ENCODE peak calls at places on chromosomes 4 and X, in five cellular contexts. One of them, this sample, is unnamed.
A peak's percentile ranks its signal among the peaks of the same experiment; 100 is the strongest.

GRCh38 chr4:3291969-3292570 is 751 bp upstream of the RGS12 start:
- DNase-seq in right cardiac atrium: peak; percentile 88
- DNase-seq in H9: peak; percentile 53
- DNase-seq in adipocyte: peak; percentile 81
- DNase-seq in CD4-positive, alpha-beta T cell: no peak
- DNase-seq in this sample: peak; percentile 69

GRCh38 chr4:8886625-8887406 is 15.2 kb upstream of the HMX1 start:
- DNase-seq in H9: no peak
- DNase-seq in right cardiac atrium: no peak
- DNase-seq in adipocyte: no peak
- DNase-seq in CD4-positive, alpha-beta T cell: no peak
- DNase-seq in this sample: no peak

GRCh38 chrX:21946925-21947641 is 6.6 kb downstream of the SMS start:
- DNase-seq in H9: peak; percentile 40
- DNase-seq in CD4-positive, alpha-beta T cell: no peak
- DNase-seq in right cardiac atrium: no peak
- DNase-seq in adipocyte: peak; percentile 56
- DNase-seq in this sample: peak; percentile 30

GRCh38 chrX:14697453-14697852 is 168.1 kb downstream of the GLRA2 start:
- DNase-seq in H9: peak; percentile 47
- DNase-seq in CD4-positive, alpha-beta T cell: no peak
- DNase-seq in adipocyte: peak; percentile 8
- DNase-seq in right cardiac atrium: no peak
- DNase-seq in this sample: peak; percentile 20

GRCh38 chr4:143406523-143406922 is 69.8 kb downstream of the GAB1 start:
- DNase-seq in right cardiac atrium: peak; percentile 71
- DNase-seq in H9: no peak
- DNase-seq in CD4-positive, alpha-beta T cell: no peak
- DNase-seq in adipocyte: no peak
- DNase-seq in this sample: peak; percentile 28

GRCh38 chr4:17778431-17778830 is 3.0 kb downstream of the FAM184B start:
- DNase-seq in adipocyte: no peak
- DNase-seq in H9: no peak
- DNase-seq in right cardiac atrium: no peak
- DNase-seq in CD4-positive, alpha-beta T cell: no peak
- DNase-seq in this sample: no peak

GRCh38 chr4:15479913-15480185 is 10.2 kb downstream of the CC2D2A start:
- DNase-seq in right cardiac atrium: no peak
- DNase-seq in adipocyte: peak; percentile 86
- DNase-seq in H9: no peak
- DNase-seq in CD4-positive, alpha-beta T cell: no peak
- DNase-seq in this sample: no peak

GRCh38 chrX:5236096-5236495 is 992.6 kb downstream of the NLGN4X start:
- DNase-seq in adipocyte: no peak
- DNase-seq in right cardiac atrium: no peak
- DNase-seq in CD4-positive, alpha-beta T cell: no peak
- DNase-seq in H9: peak; percentile 49
- DNase-seq in this sample: no peak

GRCh38 chrX:97751735-97752134 is 868.0 kb downstream of the RPA4 start:
- DNase-seq in CD4-positive, alpha-beta T cell: no peak
- DNase-seq in H9: no peak
- DNase-seq in adipocyte: no peak
- DNase-seq in right cardiac atrium: no peak
- DNase-seq in this sample: no peak

DNA sequence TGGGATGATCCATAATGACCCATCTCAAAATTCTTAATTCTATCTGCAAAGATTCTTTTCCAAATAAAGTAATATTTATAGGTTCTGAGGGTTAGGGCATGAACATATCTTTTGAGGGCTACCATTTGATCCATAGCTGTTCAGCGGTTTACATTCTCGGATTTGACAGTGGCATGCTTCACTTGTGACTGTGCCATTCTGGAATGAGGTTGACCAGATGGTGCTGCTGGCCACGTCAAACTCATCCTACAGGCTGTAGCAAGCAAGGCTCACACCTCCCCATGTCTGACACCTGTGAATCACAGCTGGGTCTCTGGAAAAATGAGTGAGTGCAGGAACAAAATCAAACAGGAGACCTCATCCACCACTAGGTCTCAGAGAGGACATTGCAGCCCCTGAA is 280.5 kb downstream of the DHRSX start:
- DNase-seq in CD4-positive, alpha-beta T cell: no peak
- DNase-seq in adipocyte: no peak
- DNase-seq in H9: no peak
- DNase-seq in right cardiac atrium: no peak
- DNase-seq in this sample: no peak
- H3K9me3 ChIP-seq in CD4-positive, alpha-beta T cell: peaks cover 55% of the 10 kb centered on the region
- H3K9me3 ChIP-seq in adipocyte: peaks cover 17% of the 10 kb centered on the region
- H3K9me3 ChIP-seq in H9: peaks cover 55% of the 10 kb centered on the region
- H3K9me3 ChIP-seq in right cardiac atrium: peaks cover 4% of the 10 kb centered on the region
- H3K9me3 ChIP-seq in this sample: peaks cover 14% of the 10 kb centered on the region

DNA sequence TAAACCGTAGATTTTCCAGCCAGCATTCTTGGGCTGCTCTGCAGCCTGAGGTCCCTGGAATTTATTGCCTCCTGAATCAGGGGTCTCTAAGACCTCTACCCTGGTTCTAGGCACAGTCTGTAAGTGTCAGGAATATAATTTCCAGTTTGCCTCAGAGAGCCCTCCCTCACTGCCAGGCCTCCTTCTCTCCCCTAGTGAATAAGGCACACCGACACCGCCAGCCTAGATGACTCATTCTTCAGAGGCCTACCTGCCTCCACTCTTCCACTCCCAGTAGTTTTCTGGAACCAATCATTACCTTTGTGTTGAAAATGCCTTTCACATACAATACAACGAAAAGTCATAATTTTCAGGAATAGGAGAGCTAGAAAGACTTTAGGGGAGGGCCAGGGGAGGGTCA is 50.3 kb upstream of the ARHGEF9 start:
- DNase-seq in H9: no peak
- DNase-seq in right cardiac atrium: no peak
- DNase-seq in adipocyte: no peak
- DNase-seq in CD4-positive, alpha-beta T cell: no peak
- DNase-seq in this sample: no peak
- H3K9me3 ChIP-seq in H9: peaks cover 59% of the 10 kb centered on the region
- H3K9me3 ChIP-seq in right cardiac atrium: no peaks in the 10 kb centered on the region
- H3K9me3 ChIP-seq in adipocyte: peaks cover 11% of the 10 kb centered on the region
- H3K9me3 ChIP-seq in CD4-positive, alpha-beta T cell: no peaks in the 10 kb centered on the region
- H3K9me3 ChIP-seq in this sample: no peaks in the 10 kb centered on the region

GRCh38 chrX:143940119-143940518 is 56.2 kb downstream of the UBE2NL start:
- DNase-seq in right cardiac atrium: no peak
- DNase-seq in adipocyte: no peak
- DNase-seq in H9: no peak
- DNase-seq in CD4-positive, alpha-beta T cell: no peak
- DNase-seq in this sample: no peak

GRCh38 chrX:143945171-143945570 is 61.3 kb downstream of the UBE2NL start:
- DNase-seq in right cardiac atrium: no peak
- DNase-seq in adipocyte: no peak
- DNase-seq in CD4-positive, alpha-beta T cell: no peak
- DNase-seq in H9: no peak
- DNase-seq in this sample: no peak
- H3K9me3 ChIP-seq in right cardiac atrium: no peaks in the 10 kb centered on the region
- H3K9me3 ChIP-seq in adipocyte: peaks cover 2% of the 10 kb centered on the region
- H3K9me3 ChIP-seq in CD4-positive, alpha-beta T cell: no peaks in the 10 kb centered on the region
- H3K9me3 ChIP-seq in H9: peaks cover 20% of the 10 kb centered on the region
- H3K9me3 ChIP-seq in this sample: no peaks in the 10 kb centered on the region

DNA sequence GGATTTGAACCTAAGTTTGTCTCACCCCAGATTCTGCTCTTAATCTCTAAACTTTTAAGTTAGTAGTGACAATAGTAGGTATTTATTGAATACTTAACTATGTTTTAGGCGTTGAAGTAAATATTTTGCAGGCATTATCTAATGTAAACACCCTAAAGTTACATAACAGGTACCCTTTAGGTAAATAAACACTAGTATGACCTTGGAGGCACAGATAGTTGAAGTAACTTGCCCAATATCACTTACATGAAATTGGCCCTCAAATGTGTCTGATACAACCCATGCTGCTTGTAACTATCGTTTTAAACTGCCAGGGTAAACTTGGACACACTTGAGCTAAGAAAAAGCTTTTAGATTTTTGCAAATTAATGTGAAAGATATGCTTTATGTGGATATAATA is 3.0 kb downstream of the HPRT1 start:
- DNase-seq in adipocyte: no peak
- DNase-seq in right cardiac atrium: no peak
- DNase-seq in H9: no peak
- DNase-seq in CD4-positive, alpha-beta T cell: no peak
- DNase-seq in this sample: no peak
- H3K9me3 ChIP-seq in adipocyte: no peaks in the 10 kb centered on the region
- H3K9me3 ChIP-seq in right cardiac atrium: no peaks in the 10 kb centered on the region
- H3K9me3 ChIP-seq in H9: no peaks in the 10 kb centered on the region
- H3K9me3 ChIP-seq in CD4-positive, alpha-beta T cell: no peaks in the 10 kb centered on the region
- H3K9me3 ChIP-seq in this sample: no peaks in the 10 kb centered on the region

DNA sequence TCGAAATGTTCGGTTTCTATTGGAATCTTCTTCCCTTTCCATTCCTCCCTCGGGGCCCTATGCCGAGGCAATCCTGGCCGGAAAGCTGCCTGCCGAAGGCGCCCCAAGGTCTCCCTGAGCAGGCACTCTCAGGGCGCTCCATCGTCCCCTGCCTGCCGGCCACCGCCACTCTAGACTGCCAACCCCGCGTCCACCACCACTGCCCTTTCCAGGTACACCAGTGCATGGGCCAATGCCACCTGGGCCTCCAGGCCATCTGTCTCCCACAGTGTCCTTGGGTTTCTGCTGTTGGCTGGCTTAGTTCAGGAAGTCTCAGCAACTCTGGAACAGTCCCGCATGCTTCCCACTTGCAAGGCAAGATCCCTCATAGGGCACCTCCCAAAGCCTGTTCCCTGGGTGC is 14.6 kb downstream of the CTAG1A start:
- DNase-seq in adipocyte: no peak
- DNase-seq in H9: no peak
- DNase-seq in CD4-positive, alpha-beta T cell: no peak
- DNase-seq in right cardiac atrium: no peak
- DNase-seq in this sample: no peak
- H3K9me3 ChIP-seq in adipocyte: no peaks in the 10 kb centered on the region
- H3K9me3 ChIP-seq in H9: peaks cover 71% of the 10 kb centered on the region
- H3K9me3 ChIP-seq in CD4-positive, alpha-beta T cell: no peaks in the 10 kb centered on the region
- H3K9me3 ChIP-seq in right cardiac atrium: no peaks in the 10 kb centered on the region
- H3K9me3 ChIP-seq in this sample: no peaks in the 10 kb centered on the region